ENCODE peak calls at places on chromosomes 4 and X, in five cellular contexts. K is HepG2, S is K562, I is H1, A is GM12878. G is an unnamed sample.

GRCh38 chr4:107757860-107758476 is 37.9 kb upstream of the PAPSS1 start:
- DNase-seq in K (peak), A (no peak), I (no peak), S (peak), G (no peak)

GRCh38 chr4:186264660-186265059 is 1.3 kb upstream of the F11 start:
- DNase-seq in S (no peak), A (no peak), K (no peak), I (no peak), G (no peak)

GRCh38 chr4:164571593-164572385 is 182.1 kb upstream of the SMIM31 start:
- DNase-seq in A (no peak), I (peak), S (no peak), K (no peak), G (no peak)

GRCh38 chr4:107736037-107736436 is 16.0 kb upstream of the PAPSS1 start:
- DNase-seq in A (no peak), I (no peak), S (no peak), K (no peak), G (no peak)

GRCh38 chr4:79160962-79161361 is 164.9 kb downstream of the NAA11 start:
- DNase-seq in S (no peak), A (no peak), I (no peak), K (no peak), G (no peak)

GRCh38 chr4:53981573-53981972 is 82.8 kb downstream of the CHIC2 start:
- DNase-seq in K (no peak), S (no peak), I (no peak), A (no peak), G (no peak)

GRCh38 chrX:1462596-1463251 is 10.0 kb upstream of the ASMTL start:
- DNase-seq in I (no peak), S (peak), A (no peak), K (no peak), G (no peak)

GRCh38 chr4:1805493-1806222 is 12.6 kb downstream of the FGFR3 start:
- DNase-seq in S (no peak), K (no peak), I (no peak), A (no peak), G (no peak)

GRCh38 chrX:39527045-39527444 is 570.7 kb downstream of the BCOR start:
- DNase-seq in A (no peak), K (no peak), S (peak), I (no peak), G (no peak)

GRCh38 chr4:120709986-120710385 is 212.5 kb downstream of the PRDM5 start:
- DNase-seq in K (no peak), A (no peak), I (no peak), S (no peak), G (no peak)

GRCh38 chr4:102388636-102389035 is 43.4 kb upstream of the SLC39A8 start:
- DNase-seq in K (no peak), S (no peak), I (no peak), A (no peak), G (no peak)

GRCh38 chrX:137929951-137930350 is 364.0 kb downstream of the ZIC3 start:
- DNase-seq in I (no peak), K (no peak), S (no peak), A (no peak), G (no peak)

GRCh38 chrX:154761977-154762528 is 611 bp upstream of the DKC1 start:
- DNase-seq in A (no peak), I (no peak), S (no peak), K (no peak), G (no peak)

GRCh38 chr4:142777045-142777743 is 68.9 kb downstream of the INPP4B start:
- DNase-seq in A (no peak), I (no peak), K (no peak), S (no peak), G (no peak)

GRCh38 chr4:55393461-55394320 is 2.1 kb upstream of the TMEM165 start:
- DNase-seq in A (no peak), S (no peak), K (no peak), I (no peak), G (no peak)

GRCh38 chrX:22674947-22675346 is 324.8 kb upstream of the DDX53 start:
- DNase-seq in A (no peak), I (no peak), S (no peak), K (no peak), G (no peak)

GRCh38 chr4:176288020-176288419 is 19.0 kb upstream of the ASB5 start:
- DNase-seq in A (no peak), I (no peak), K (no peak), S (no peak), G (no peak)

GRCh38 chr4:128358903-128359260 is 71.3 kb upstream of the PGRMC2 start:
- DNase-seq in A (no peak), I (no peak), S (no peak), K (no peak), G (no peak)

GRCh38 chr4:89898304-89898716 is 3.7 kb downstream of the MMRN1 start:
- DNase-seq in I (no peak), S (no peak), A (peak), K (no peak), G (no peak)

GRCh38 chr4:175330236-175330635 is 412.1 kb downstream of the ADAM29 start:
- DNase-seq in A (no peak), S (no peak), I (no peak), K (no peak), G (no peak)

GRCh38 chrX:2385224-2385623 is 115.6 kb downstream of the DHRSX start:
- DNase-seq in A (no peak), S (no peak), I (no peak), K (no peak), G (peak)

GRCh38 chrX:1507511-1508463 is 29.2 kb downstream of the P2RY8 start:
- DNase-seq in K (no peak), A (peak), I (no peak), S (no peak), G (no peak)

GRCh38 chr4:84050014-84050413 is 449.1 kb downstream of the NKX6-1 start:
- DNase-seq in S (no peak), I (peak), A (no peak), K (no peak), G (no peak)

GRCh38 chr4:7978489-7978888 is 38.8 kb upstream of the AFAP1 start:
- DNase-seq in S (no peak), A (no peak), K (no peak), I (no peak), G (peak)

GRCh38 chr4:107647591-107647990 is 72.4 kb downstream of the PAPSS1 start:
- DNase-seq in I (no peak), K (no peak), A (no peak), S (no peak), G (no peak)

GRCh38 chr4:74654230-74654681 is 140.1 kb downstream of the BTC start:
- DNase-seq in I (no peak), A (peak), K (peak), S (no peak), G (peak)

GRCh38 chr4:103036169-103036568 is 16.7 kb upstream of the SLC9B1 start:
- DNase-seq in A (no peak), I (no peak), K (no peak), S (no peak), G (no peak)

GRCh38 chrX:123884809-123885408 is 25.1 kb downstream of the XIAP start:
- DNase-seq in A (no peak), I (no peak), S (peak), K (peak), G (no peak)

GRCh38 chr4:181478675-181479074 is 764.5 kb upstream of the TENM3 start:
- DNase-seq in S (no peak), I (no peak), K (no peak), A (no peak), G (no peak)

GRCh38 chr4:114217150-114217817 is 237.8 kb upstream of the ARSJ start:
- DNase-seq in K (no peak), A (no peak), S (no peak), I (no peak), G (no peak)

GRCh38 chr4:54184581-54184980 is 44.5 kb upstream of the PDGFRA start:
- DNase-seq in I (no peak), A (no peak), S (no peak), K (no peak), G (no peak)

GRCh38 chrX:153981231-153981630 is 8.7 kb downstream of the TMEM187 start:
- DNase-seq in I (no peak), S (no peak), K (no peak), A (no peak), G (no peak)

GRCh38 chr4:53943345-53944085 is 120.9 kb downstream of the CHIC2 start:
- DNase-seq in K (no peak), A (no peak), S (no peak), I (no peak), G (peak)

GRCh38 chr4:142016031-142016430 is 379.6 kb downstream of the IL15 start:
- DNase-seq in S (no peak), I (no peak), K (no peak), A (peak), G (no peak)

GRCh38 chrX:15854080-15854655 is 445 bp downstream of the AP1S2 start:
- DNase-seq in K (peak), A (no peak), I (no peak), S (peak), G (no peak)

GRCh38 chrX:17266171-17266570 is 108.8 kb upstream of the NHS start:
- DNase-seq in S (no peak), I (no peak), A (no peak), K (no peak), G (no peak)

GRCh38 chrX:143472334-143472938 is 44.8 kb downstream of the SPANXN3 start:
- DNase-seq in A (no peak), K (no peak), S (no peak), I (no peak), G (no peak)

GRCh38 chrX:63434206-63434605 is 83.1 kb upstream of the SPIN4 start:
- DNase-seq in A (no peak), S (no peak), K (no peak), I (no peak), G (no peak)

GRCh38 chr4:151721466-151721865 is 39.3 kb downstream of the GATB start:
- DNase-seq in S (no peak), A (no peak), K (no peak), I (no peak), G (no peak)

GRCh38 chr4:150327262-150327780 is 249.1 kb downstream of the DCLK2 start:
- DNase-seq in S (no peak), A (no peak), K (no peak), I (no peak), G (no peak)
- TF ChIP-seq SP1 in S (no peak), A (no peak), K (no peak), I (no peak), G (no peak)

DNA sequence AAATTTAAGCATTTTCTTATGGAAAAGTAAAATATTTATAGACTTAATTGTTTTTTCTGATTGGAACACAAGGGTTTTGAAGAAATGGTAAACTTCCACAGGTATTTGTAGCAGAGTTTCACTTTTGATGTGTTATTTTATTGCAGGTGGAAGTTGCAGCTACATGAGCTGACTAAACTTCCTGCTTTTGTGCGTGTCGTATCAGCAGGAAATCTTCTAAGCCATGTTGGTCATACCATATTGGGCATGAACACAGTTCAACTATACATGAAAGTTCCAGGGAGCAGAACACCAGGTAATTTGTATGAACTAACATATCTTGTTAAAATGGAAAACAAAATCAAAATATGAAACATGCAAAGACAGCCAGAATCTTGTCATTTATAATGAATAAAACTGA is 117.4 kb downstream of the DIPK2B start:
- DNase-seq in A (no peak), S (no peak), K (no peak), I (no peak), G (no peak)
- H3K4me2 ChIP-seq in A (no peak), S (no peak), K (no peak), I (no peak), G (no peak)

GRCh38 chrX:112048707-112049106 is 33.9 kb downstream of the TRPC5 start:
- DNase-seq in S (no peak), I (no peak), K (no peak), A (no peak), G (no peak)

GRCh38 chrX:112043997-112044396 is 38.6 kb downstream of the TRPC5 start:
- DNase-seq in I (no peak), S (peak), K (no peak), A (no peak), G (peak)
- TF ChIP-seq SP1 in I (no peak), S (no peak), K (no peak), A (no peak), G (no peak)

DNA sequence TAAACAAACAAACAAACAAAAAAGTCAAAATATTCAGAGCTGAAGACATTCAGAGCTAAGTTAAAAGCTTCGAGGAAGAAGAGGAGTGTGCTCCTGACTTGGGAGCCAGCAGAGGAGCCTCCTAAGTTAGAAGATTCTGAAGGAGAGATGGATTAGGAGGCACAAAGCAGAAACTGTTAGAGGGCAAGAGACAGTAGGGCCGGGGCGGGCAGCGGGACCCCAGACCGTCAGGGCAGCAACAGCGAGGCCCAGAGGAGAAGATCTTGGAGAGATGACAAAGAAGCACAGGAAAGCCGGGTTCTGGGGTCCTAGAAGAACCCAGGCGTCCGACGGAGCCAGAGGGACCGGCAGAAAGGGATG is 682 bp downstream of the KLHL13 start:
- DNase-seq in I (no peak), S (no peak), A (no peak), K (no peak), G (no peak)
- H3K4me2 ChIP-seq in I (peak), S (peak), A (no peak), K (peak), G (peak)

GRCh38 chrX:116239944-116240391 is 69.4 kb downstream of the AGTR2 start:
- DNase-seq in I (no peak), K (no peak), A (no peak), S (no peak), G (no peak)
- TF ChIP-seq SP1 in I (no peak), K (no peak), A (no peak), S (no peak), G (no peak)